ENCODE peak calls at places on chromosomes 4 and X, in six cellular contexts. F is osteoblast; E is transverse colon; V is PC-3; X is iPS-NIHi11; T is Jurkat, Clone E6-1. H is an unnamed sample.

GRCh38 chrX:8484360-8484759 is 19.7 kb downstream of the VCX3B start:
- DNase-seq in F (no peak), E (no peak), V (no peak), X (no peak), T (no peak), H (no peak)

GRCh38 chr4:84384801-84385582 is 114.1 kb downstream of the NKX6-1 start:
- DNase-seq in F (no peak), E (no peak), V (no peak), X (peak), T (no peak), H (no peak)

GRCh38 chrX:113947548-113947947 is 636.3 kb upstream of the HTR2C start:
- DNase-seq in F (no peak), E (no peak), V (no peak), X (peak), T (no peak), H (no peak)

GRCh38 chrX:119427024-119427794 is 28.1 kb downstream of the SLC25A43 start:
- DNase-seq in F (peak), E (peak), V (peak), X (no peak), T (peak), H (no peak)

GRCh38 chr4:109801895-109802319 is at the start of gene CFI:
- DNase-seq in F (peak), E (no peak), V (no peak), X (peak), T (no peak), H (no peak)

GRCh38 chrX:46788902-46789301 is 30.0 kb upstream of the SLC9A7 start:
- DNase-seq in F (peak), E (no peak), V (no peak), X (no peak), T (no peak), H (no peak)

GRCh38 chrX:15142084-15142715 is 127.7 kb downstream of the ASB9 start:
- DNase-seq in F (no peak), E (no peak), V (no peak), X (no peak), T (no peak), H (no peak)

GRCh38 chrX:132413459-132413858 is 75.4 kb downstream of the MBNL3 start:
- DNase-seq in F (no peak), E (no peak), V (no peak), X (peak), T (no peak), H (no peak)

GRCh38 chrX:94058728-94059382 is 384.8 kb downstream of the FAM133A start:
- DNase-seq in F (no peak), E (no peak), V (peak), X (peak), T (peak), H (peak)

GRCh38 chr4:2937146-2937857 is 25.9 kb downstream of the NOP14 start:
- DNase-seq in F (peak), E (peak), V (peak), X (no peak), T (no peak), H (no peak)

GRCh38 chr4:8022767-8023695 is 83.4 kb upstream of the AFAP1 start:
- DNase-seq in F (peak), E (no peak), V (no peak), X (no peak), T (no peak), H (no peak)

GRCh38 chrX:77962068-77962902 is 7.2 kb downstream of the PGAM4 start:
- DNase-seq in F (no peak), E (no peak), V (no peak), X (no peak), T (no peak), H (no peak)

GRCh38 chr4:183658362-183659028 is 490 bp downstream of the RWDD4 start:
- DNase-seq in F (peak), E (peak), V (peak), X (peak), T (no peak), H (peak)

GRCh38 chrX:137432609-137433008 is 133.3 kb upstream of the ZIC3 start:
- DNase-seq in F (peak), E (no peak), V (peak), X (peak), T (peak), H (no peak)

GRCh38 chr4:23016981-23017380 is 324.2 kb downstream of the GBA3 start:
- DNase-seq in F (no peak), E (no peak), V (no peak), X (no peak), T (no peak), H (no peak)

GRCh38 chr4:183337833-183338232 is 15.6 kb upstream of the CLDN24 start:
- DNase-seq in F (no peak), E (no peak), V (no peak), X (no peak), T (no peak), H (no peak)

GRCh38 chrX:76195579-76195978 is 22.7 kb downstream of the PBDC1 start:
- DNase-seq in F (no peak), E (no peak), V (no peak), X (no peak), T (no peak), H (no peak)

GRCh38 chr4:125744891-125745364 is 430.2 kb downstream of the FAT4 start:
- DNase-seq in F (no peak), E (no peak), V (no peak), X (no peak), T (no peak), H (no peak)

GRCh38 chr4:139253046-139253445 is 27.0 kb downstream of the MGARP start:
- DNase-seq in F (no peak), E (no peak), V (no peak), X (no peak), T (no peak), H (no peak)

GRCh38 chrX:19515615-19516105 is 352 bp upstream of the MAP3K15 start:
- DNase-seq in F (no peak), E (no peak), V (peak), X (no peak), T (no peak), H (no peak)

GRCh38 chr4:169098969-169099685 is 89.1 kb upstream of the CBR4 start:
- DNase-seq in F (no peak), E (no peak), V (no peak), X (no peak), T (no peak), H (no peak)

GRCh38 chr4:26163425-26164362 is 157.1 kb upstream of the RBPJ start:
- DNase-seq in F (no peak), E (no peak), V (no peak), X (no peak), T (no peak), H (no peak)

GRCh38 chr4:155672342-155672741 is 5.7 kb downstream of the GUCY1A1 start:
- DNase-seq in F (no peak), E (no peak), V (peak), X (no peak), T (no peak), H (no peak)

GRCh38 chr4:86055898-86056297 is 304.0 kb downstream of the MAPK10 start:
- DNase-seq in F (no peak), E (no peak), V (peak), X (no peak), T (no peak), H (no peak)

GRCh38 chr4:71195932-71196331 is 142.9 kb upstream of the SLC4A4 start:
- DNase-seq in F (peak), E (no peak), V (no peak), X (peak), T (no peak), H (no peak)

GRCh38 chrX:9710332-9710731 is 55.3 kb downstream of the GPR143 start:
- DNase-seq in F (no peak), E (no peak), V (no peak), X (no peak), T (no peak), H (no peak)

H was measured in neural crest cell.